ENCODE peak calls at places on chromosomes 3 and 15, in nine cellular contexts. One of them, this sample, is unnamed.

GRCh38 chr3:42680806-42681205 is 4.5 kb upstream of the KLHL40 start:
- DNase-seq in bronchial epithelial cell: no peak
- DNase-seq in cardiac fibroblast: no peak
- DNase-seq in MM.1S: no peak
- DNase-seq in ovary: no peak
- DNase-seq in kidney: no peak
- DNase-seq in PC-9: no peak
- DNase-seq in colonic mucosa: no peak
- DNase-seq in GM12865: no peak
- DNase-seq in this sample: no peak

GRCh38 chr3:129378949-129379348 is 49.5 kb downstream of the EFCAB12 start:
- DNase-seq in bronchial epithelial cell: no peak
- DNase-seq in cardiac fibroblast: no peak
- DNase-seq in MM.1S: no peak
- DNase-seq in ovary: no peak
- DNase-seq in kidney: no peak
- DNase-seq in PC-9: no peak
- DNase-seq in colonic mucosa: no peak
- DNase-seq in GM12865: no peak
- DNase-seq in this sample: no peak

GRCh38 chr3:126414961-126415660 is 20.4 kb downstream of the CFAP100 start:
- DNase-seq in bronchial epithelial cell: no peak
- DNase-seq in cardiac fibroblast: no peak
- DNase-seq in MM.1S: no peak
- DNase-seq in ovary: peak
- DNase-seq in kidney: no peak
- DNase-seq in PC-9: no peak
- DNase-seq in colonic mucosa: no peak
- DNase-seq in GM12865: no peak
- DNase-seq in this sample: no peak

GRCh38 chr3:106333911-106334618 is 465.3 kb upstream of the CBLB start:
- DNase-seq in bronchial epithelial cell: peak
- DNase-seq in cardiac fibroblast: peak
- DNase-seq in MM.1S: no peak
- DNase-seq in ovary: no peak
- DNase-seq in kidney: no peak
- DNase-seq in PC-9: peak
- DNase-seq in colonic mucosa: no peak
- DNase-seq in GM12865: peak
- DNase-seq in this sample: peak

GRCh38 chr3:154285221-154285620 is 39.1 kb downstream of the DHX36 start:
- DNase-seq in bronchial epithelial cell: no peak
- DNase-seq in cardiac fibroblast: no peak
- DNase-seq in MM.1S: no peak
- DNase-seq in ovary: no peak
- DNase-seq in kidney: no peak
- DNase-seq in PC-9: no peak
- DNase-seq in colonic mucosa: no peak
- DNase-seq in GM12865: no peak
- DNase-seq in this sample: no peak

GRCh38 chr15:63135804-63136203 is 14.1 kb downstream of the LACTB start:
- DNase-seq in bronchial epithelial cell: peak
- DNase-seq in cardiac fibroblast: peak
- DNase-seq in MM.1S: no peak
- DNase-seq in ovary: no peak
- DNase-seq in kidney: no peak
- DNase-seq in PC-9: peak
- DNase-seq in colonic mucosa: no peak
- DNase-seq in GM12865: no peak
- DNase-seq in this sample: peak

GRCh38 chr3:127909646-127910045 is 5.4 kb upstream of the KBTBD12 start:
- DNase-seq in bronchial epithelial cell: no peak
- DNase-seq in cardiac fibroblast: no peak
- DNase-seq in MM.1S: no peak
- DNase-seq in ovary: no peak
- DNase-seq in kidney: no peak
- DNase-seq in PC-9: no peak
- DNase-seq in colonic mucosa: no peak
- DNase-seq in GM12865: no peak
- DNase-seq in this sample: no peak

GRCh38 chr3:37944243-37944955 is 46.2 kb upstream of the VILL start:
- DNase-seq in bronchial epithelial cell: no peak
- DNase-seq in cardiac fibroblast: peak
- DNase-seq in MM.1S: no peak
- DNase-seq in ovary: no peak
- DNase-seq in kidney: no peak
- DNase-seq in PC-9: no peak
- DNase-seq in colonic mucosa: no peak
- DNase-seq in GM12865: no peak
- DNase-seq in this sample: no peak

GRCh38 chr3:38348903-38349302 is 2.3 kb downstream of the XYLB start:
- DNase-seq in bronchial epithelial cell: peak
- DNase-seq in cardiac fibroblast: peak
- DNase-seq in MM.1S: no peak
- DNase-seq in ovary: no peak
- DNase-seq in kidney: no peak
- DNase-seq in PC-9: no peak
- DNase-seq in colonic mucosa: no peak
- DNase-seq in GM12865: no peak
- DNase-seq in this sample: no peak

GRCh38 chr3:106247902-106248684 is 379.3 kb upstream of the CBLB start:
- DNase-seq in bronchial epithelial cell: no peak
- DNase-seq in cardiac fibroblast: no peak
- DNase-seq in MM.1S: no peak
- DNase-seq in ovary: no peak
- DNase-seq in kidney: no peak
- DNase-seq in PC-9: no peak
- DNase-seq in colonic mucosa: no peak
- DNase-seq in GM12865: peak
- DNase-seq in this sample: no peak

GRCh38 chr3:129756871-129757270 is 136.6 kb downstream of the TMCC1 start:
- DNase-seq in bronchial epithelial cell: no peak
- DNase-seq in cardiac fibroblast: peak
- DNase-seq in MM.1S: no peak
- DNase-seq in ovary: no peak
- DNase-seq in kidney: no peak
- DNase-seq in PC-9: peak
- DNase-seq in colonic mucosa: no peak
- DNase-seq in GM12865: no peak
- DNase-seq in this sample: peak

GRCh38 chr3:69739204-69740102 is at the start of gene MITF:
- DNase-seq in bronchial epithelial cell: peak
- DNase-seq in cardiac fibroblast: peak
- DNase-seq in MM.1S: peak
- DNase-seq in ovary: peak
- DNase-seq in kidney: peak
- DNase-seq in PC-9: peak
- DNase-seq in colonic mucosa: peak
- DNase-seq in GM12865: peak
- DNase-seq in this sample: peak

GRCh38 chr3:66473181-66473580 is 27.6 kb downstream of the LRIG1 start:
- DNase-seq in bronchial epithelial cell: no peak
- DNase-seq in cardiac fibroblast: peak
- DNase-seq in MM.1S: no peak
- DNase-seq in ovary: no peak
- DNase-seq in kidney: no peak
- DNase-seq in PC-9: no peak
- DNase-seq in colonic mucosa: no peak
- DNase-seq in GM12865: no peak
- DNase-seq in this sample: no peak
- H3K4me3 ChIP-seq in bronchial epithelial cell: no peak
- H3K4me3 ChIP-seq in cardiac fibroblast: no peak
- H3K4me3 ChIP-seq in MM.1S: no peak
- H3K4me3 ChIP-seq in ovary: no peak
- H3K4me3 ChIP-seq in kidney: no peak
- H3K4me3 ChIP-seq in PC-9: no peak
- H3K4me3 ChIP-seq in colonic mucosa: no peak
- H3K4me3 ChIP-seq in GM12865: peak
- H3K4me3 ChIP-seq in this sample: no peak

DNA sequence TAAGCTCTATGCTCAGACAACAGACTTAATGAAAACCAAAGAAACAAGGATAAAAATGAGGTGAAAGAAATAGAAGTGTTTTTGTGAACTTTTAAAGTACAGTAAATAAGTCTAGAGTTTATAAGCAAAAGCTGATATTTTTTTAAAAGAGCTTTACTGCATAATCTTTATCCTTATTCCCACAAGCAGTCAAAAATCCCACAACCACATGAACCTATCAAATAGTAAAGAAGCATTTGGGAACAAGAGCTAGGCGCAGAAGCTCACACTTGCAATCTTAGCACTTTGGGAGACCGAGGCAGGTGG is 103.8 kb upstream of the TJP1 start:
- DNase-seq in bronchial epithelial cell: no peak
- DNase-seq in cardiac fibroblast: no peak
- DNase-seq in MM.1S: no peak
- DNase-seq in ovary: no peak
- DNase-seq in kidney: no peak
- DNase-seq in PC-9: no peak
- DNase-seq in colonic mucosa: no peak
- DNase-seq in GM12865: no peak
- DNase-seq in this sample: no peak
- TF ChIP-seq CTCF in bronchial epithelial cell: no peak
- TF ChIP-seq CTCF in cardiac fibroblast: no peak
- TF ChIP-seq CTCF in MM.1S: no peak
- TF ChIP-seq CTCF in ovary: no peak
- TF ChIP-seq CTCF in kidney: no peak
- TF ChIP-seq CTCF in PC-9: peak
- TF ChIP-seq CTCF in colonic mucosa: no peak
- TF ChIP-seq CTCF in GM12865: no peak
- TF ChIP-seq CTCF in this sample: no peak

DNA sequence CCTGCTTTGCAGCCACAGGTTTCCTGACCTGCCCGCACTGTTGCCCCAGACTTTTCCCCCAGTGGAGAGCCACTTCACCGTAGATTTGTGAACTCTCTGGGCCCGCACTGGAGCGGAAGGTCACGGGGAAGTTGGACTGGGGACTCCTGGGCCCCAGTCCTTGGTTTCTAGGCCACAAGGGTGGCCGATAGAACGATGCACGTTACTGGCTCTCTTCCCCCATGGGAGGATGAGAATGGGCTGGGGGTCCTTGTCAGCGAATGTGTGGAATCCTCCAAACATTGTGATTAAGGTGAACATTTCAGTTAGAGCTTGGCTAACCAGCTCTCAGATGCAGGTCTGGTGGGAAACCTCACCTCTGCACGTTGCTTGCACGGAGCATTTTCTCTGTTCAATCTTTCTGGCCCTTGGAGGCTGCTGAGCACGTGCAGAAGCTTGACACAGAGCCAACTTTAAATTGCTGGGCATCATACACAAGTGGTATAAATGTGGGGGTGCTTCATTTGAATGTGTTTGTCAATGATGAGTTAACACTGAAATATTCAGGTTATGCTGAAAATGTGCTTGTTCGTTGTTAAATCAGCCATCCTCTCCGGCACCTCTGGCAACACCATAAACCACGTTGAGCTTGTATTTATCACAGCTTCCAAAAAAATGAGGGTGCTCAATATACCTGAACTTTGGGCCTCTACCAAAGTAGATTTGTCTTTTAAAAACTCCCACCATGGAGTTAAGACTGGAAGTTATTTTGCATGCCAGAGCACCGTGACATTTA is 976 bp downstream of the DIS3L start:
- DNase-seq in bronchial epithelial cell: peak
- DNase-seq in cardiac fibroblast: peak
- DNase-seq in MM.1S: peak
- DNase-seq in ovary: peak
- DNase-seq in kidney: no peak
- DNase-seq in PC-9: peak
- DNase-seq in colonic mucosa: peak
- DNase-seq in GM12865: peak
- DNase-seq in this sample: peak
- H3K4me3 ChIP-seq in bronchial epithelial cell: peak
- H3K4me3 ChIP-seq in cardiac fibroblast: peak
- H3K4me3 ChIP-seq in MM.1S: peak
- H3K4me3 ChIP-seq in ovary: peak
- H3K4me3 ChIP-seq in kidney: peak
- H3K4me3 ChIP-seq in PC-9: peak
- H3K4me3 ChIP-seq in colonic mucosa: peak
- H3K4me3 ChIP-seq in GM12865: peak
- H3K4me3 ChIP-seq in this sample: peak

DNA sequence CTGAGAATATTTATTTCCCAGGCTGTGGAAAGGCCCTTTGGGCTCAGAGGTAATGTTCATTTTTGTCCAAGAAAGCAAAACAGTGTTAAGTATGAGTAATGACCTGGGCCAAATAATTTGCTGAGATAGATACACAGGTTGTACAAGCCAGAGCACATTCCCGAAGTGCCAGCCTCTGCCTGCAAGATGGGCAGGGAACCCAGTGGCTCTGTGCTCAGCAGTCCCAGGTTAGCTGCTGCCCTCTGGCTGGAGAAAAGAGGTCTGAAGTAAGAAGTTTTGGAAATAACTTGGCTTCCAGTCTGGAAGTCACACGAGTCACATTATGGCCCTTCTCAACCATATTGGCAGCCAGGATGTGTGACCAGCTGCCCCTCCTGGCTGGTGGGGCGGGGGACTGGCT is 20.2 kb downstream of the MYZAP start:
- DNase-seq in bronchial epithelial cell: peak
- DNase-seq in cardiac fibroblast: peak
- DNase-seq in MM.1S: no peak
- DNase-seq in ovary: peak
- DNase-seq in kidney: peak
- DNase-seq in PC-9: peak
- DNase-seq in colonic mucosa: peak
- DNase-seq in GM12865: no peak
- DNase-seq in this sample: no peak
- TF ChIP-seq CTCF in bronchial epithelial cell: peak
- TF ChIP-seq CTCF in cardiac fibroblast: peak
- TF ChIP-seq CTCF in MM.1S: no peak
- TF ChIP-seq CTCF in ovary: no peak
- TF ChIP-seq CTCF in kidney: peak
- TF ChIP-seq CTCF in PC-9: peak
- TF ChIP-seq CTCF in colonic mucosa: peak
- TF ChIP-seq CTCF in GM12865: no peak
- TF ChIP-seq CTCF in this sample: peak

DNA sequence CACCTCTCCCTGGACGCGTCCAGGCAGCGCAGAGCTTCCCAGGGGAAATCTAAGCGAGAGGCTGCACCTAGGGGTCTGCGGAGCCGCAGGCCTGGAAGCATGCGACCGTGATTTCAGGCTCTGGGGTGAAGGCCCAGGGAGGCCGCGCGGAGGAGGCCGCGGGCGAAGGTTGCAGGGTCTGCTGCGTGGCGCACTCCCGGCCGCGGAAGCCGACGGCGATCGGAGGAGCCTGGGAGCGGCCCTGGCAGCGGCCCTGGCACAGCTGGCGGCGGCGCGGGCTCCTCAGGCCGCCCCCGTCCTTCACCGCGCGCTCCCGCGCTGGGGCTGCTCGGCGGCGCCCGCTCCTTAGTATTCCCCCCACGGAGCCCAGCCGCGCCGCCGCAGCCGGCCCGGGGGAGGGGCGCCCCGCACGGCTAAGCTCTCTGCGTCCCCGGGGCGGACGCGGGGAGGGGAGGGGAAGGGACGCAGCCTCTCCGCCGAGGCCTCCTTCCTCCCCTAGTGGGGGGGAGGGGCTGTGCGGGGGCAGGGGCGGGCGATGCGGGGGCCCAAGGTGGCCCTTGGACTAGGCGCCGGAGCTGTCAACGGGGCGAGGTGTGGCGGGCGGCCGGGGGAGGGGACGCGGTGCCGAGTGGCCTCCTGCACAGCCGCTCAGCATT is 21.9 kb downstream of the EPHB3 start:
- DNase-seq in bronchial epithelial cell: no peak
- DNase-seq in cardiac fibroblast: peak
- DNase-seq in MM.1S: no peak
- DNase-seq in ovary: peak
- DNase-seq in kidney: no peak
- DNase-seq in PC-9: no peak
- DNase-seq in colonic mucosa: no peak
- DNase-seq in GM12865: no peak
- DNase-seq in this sample: no peak
- H3K4me3 ChIP-seq in bronchial epithelial cell: peak
- H3K4me3 ChIP-seq in cardiac fibroblast: peak
- H3K4me3 ChIP-seq in MM.1S: no peak
- H3K4me3 ChIP-seq in ovary: peak
- H3K4me3 ChIP-seq in kidney: peak
- H3K4me3 ChIP-seq in PC-9: no peak
- H3K4me3 ChIP-seq in colonic mucosa: peak
- H3K4me3 ChIP-seq in GM12865: no peak
- H3K4me3 ChIP-seq in this sample: peak

This sample was measured in astrocyte of the cerebellum.